ENCODE peak calls at places on chromosome 19, in eight cellular contexts. D is cardiac muscle cell, X is fibroblast of lung, Q is SJCRH30, F is heart right ventricle, G is AG10803, R is cardiac fibroblast, J is AG09309. N is an unnamed sample.

GRCh38 chr19:17420267-17420924 is 549 bp downstream of the MVB12A start:
- DNase-seq in G (no peak), D (peak), J (no peak), Q (peak), R (no peak), X (no peak), F (peak), N (no peak)

GRCh38 chr19:34226036-34226435 is 28.3 kb upstream of the GARRE1 start:
- DNase-seq in R (no peak), Q (no peak), J (no peak), F (no peak), X (no peak), D (no peak), G (no peak), N (no peak)

GRCh38 chr19:57754091-57754673 is 7.6 kb downstream of the ZNF776 start:
- DNase-seq in G (no peak), R (no peak), X (no peak), D (no peak), J (no peak), Q (no peak), F (no peak), N (no peak)

GRCh38 chr19:8126511-8126910 is 22.9 kb downstream of the FBN3 start:
- DNase-seq in Q (no peak), F (no peak), G (no peak), D (no peak), X (no peak), J (no peak), R (no peak), N (no peak)

GRCh38 chr19:42394751-42395150 is 4.7 kb upstream of the CNFN start:
- DNase-seq in R (peak), X (no peak), J (no peak), D (no peak), G (no peak), F (no peak), Q (no peak), N (no peak)

GRCh38 chr19:16325671-16326400 is 1.2 kb downstream of the KLF2 start:
- DNase-seq in R (peak), F (peak), X (no peak), G (peak), Q (no peak), D (peak), J (no peak), N (no peak)

GRCh38 chr19:8515317-8515716 is 1.4 kb upstream of the ZNF414 start:
- DNase-seq in J (no peak), F (no peak), Q (no peak), R (no peak), G (no peak), D (no peak), X (no peak), N (no peak)

GRCh38 chr19:39870171-39870971 is 24.2 kb upstream of the FBL start:
- DNase-seq in G (no peak), D (peak), F (no peak), J (no peak), X (no peak), Q (no peak), R (no peak), N (no peak)

GRCh38 chr19:17304386-17305047 is 1.2 kb upstream of the MRPL34 start:
- DNase-seq in D (no peak), X (no peak), J (no peak), R (no peak), Q (no peak), F (no peak), G (no peak), N (no peak)

GRCh38 chr19:30206187-30206586 is 166.0 kb upstream of the ZNF536 start:
- DNase-seq in F (no peak), D (no peak), J (no peak), X (no peak), G (no peak), R (no peak), Q (no peak), N (no peak)

GRCh38 chr19:17488593-17489391 is 18.5 kb downstream of the SLC27A1 start:
- DNase-seq in Q (peak), J (no peak), G (no peak), X (peak), F (peak), D (peak), R (no peak), N (no peak)

GRCh38 chr19:39296906-39297305 is 699 bp downstream of the IFNL1 start:
- DNase-seq in F (no peak), Q (peak), X (no peak), R (no peak), G (no peak), D (no peak), J (no peak), N (no peak)

GRCh38 chr19:16867211-16867610 is 21.6 kb upstream of the F2RL3 start:
- DNase-seq in F (no peak), J (no peak), D (no peak), Q (no peak), G (no peak), R (peak), X (no peak), N (no peak)

GRCh38 chr19:35140898-35141626 is 2.0 kb upstream of the FXYD7 start:
- DNase-seq in R (peak), Q (no peak), G (peak), X (peak), J (no peak), F (peak), D (peak), N (no peak)

GRCh38 chr19:40348961-40349507 is 539 bp downstream of the PLD3 start:
- DNase-seq in G (peak), X (peak), F (no peak), R (peak), J (peak), D (no peak), Q (peak), N (peak)

GRCh38 chr19:14363203-14364097 is 17.8 kb upstream of the ADGRE5 start:
- DNase-seq in X (peak), D (peak), Q (peak), J (no peak), R (peak), G (peak), F (peak), N (no peak)

GRCh38 chr19:18446145-18446810 is 8.3 kb upstream of the ISYNA1 start:
- DNase-seq in X (no peak), G (no peak), R (no peak), D (peak), F (no peak), Q (no peak), J (no peak), N (no peak)

GRCh38 chr19:18450934-18451836 is 13.3 kb upstream of the ISYNA1 start:
- DNase-seq in J (no peak), R (peak), X (peak), G (peak), D (peak), F (peak), Q (peak), N (no peak)

GRCh38 chr19:15398501-15399233 is 19.1 kb upstream of the AKAP8 start:
- DNase-seq in D (no peak), R (no peak), F (no peak), J (no peak), X (no peak), Q (no peak), G (no peak), N (no peak)

GRCh38 chr19:16628984-16629691 is 1.1 kb upstream of the MED26 start:
- DNase-seq in J (peak), D (no peak), R (peak), G (peak), F (no peak), X (peak), Q (peak), N (no peak)

GRCh38 chr19:14434157-14434501 is 1.0 kb downstream of the PKN1 start:
- DNase-seq in R (no peak), F (no peak), Q (no peak), J (no peak), D (no peak), G (no peak), X (no peak), N (no peak)

GRCh38 chr19:41993612-41994483 is at the start of gene ATP1A3:
- DNase-seq in Q (peak), R (peak), X (peak), F (peak), J (no peak), D (peak), G (peak), N (no peak)

GRCh38 chr19:29497241-29497640 is 28.6 kb upstream of the VSTM2B start:
- DNase-seq in X (no peak), D (no peak), Q (no peak), R (no peak), G (no peak), F (no peak), J (no peak), N (no peak)

GRCh38 chr19:28492201-28492600 is 720.8 kb downstream of the UQCRFS1 start:
- DNase-seq in Q (no peak), D (no peak), R (no peak), G (no peak), X (no peak), F (no peak), J (no peak), N (no peak)

GRCh38 chr19:50638576-50638975 is 1.1 kb downstream of the SYT3 start:
- DNase-seq in Q (no peak), R (no peak), D (no peak), J (no peak), G (no peak), F (no peak), X (no peak), N (no peak)

GRCh38 chr19:50639121-50640112 is at the start of gene SYT3:
- DNase-seq in Q (no peak), F (peak), J (no peak), X (peak), R (peak), D (peak), G (peak), N (no peak)

GRCh38 chr19:50644315-50644915 is 4.7 kb upstream of the SYT3 start:
- DNase-seq in Q (no peak), D (no peak), J (no peak), G (no peak), X (no peak), R (no peak), F (no peak), N (no peak)

GRCh38 chr19:50636317-50637085 is 3.2 kb downstream of the SYT3 start:
- DNase-seq in X (no peak), Q (no peak), R (no peak), D (no peak), G (no peak), J (no peak), F (no peak), N (no peak)

GRCh38 chr19:50640368-50640767 is 687 bp upstream of the SYT3 start:
- DNase-seq in G (no peak), F (no peak), R (no peak), Q (no peak), D (no peak), J (no peak), X (no peak), N (no peak)
- H3K4me3 ChIP-seq in G (no peak), F (no peak), R (no peak), Q (no peak), D (peak), J (no peak), X (no peak), N (no peak)

DNA sequence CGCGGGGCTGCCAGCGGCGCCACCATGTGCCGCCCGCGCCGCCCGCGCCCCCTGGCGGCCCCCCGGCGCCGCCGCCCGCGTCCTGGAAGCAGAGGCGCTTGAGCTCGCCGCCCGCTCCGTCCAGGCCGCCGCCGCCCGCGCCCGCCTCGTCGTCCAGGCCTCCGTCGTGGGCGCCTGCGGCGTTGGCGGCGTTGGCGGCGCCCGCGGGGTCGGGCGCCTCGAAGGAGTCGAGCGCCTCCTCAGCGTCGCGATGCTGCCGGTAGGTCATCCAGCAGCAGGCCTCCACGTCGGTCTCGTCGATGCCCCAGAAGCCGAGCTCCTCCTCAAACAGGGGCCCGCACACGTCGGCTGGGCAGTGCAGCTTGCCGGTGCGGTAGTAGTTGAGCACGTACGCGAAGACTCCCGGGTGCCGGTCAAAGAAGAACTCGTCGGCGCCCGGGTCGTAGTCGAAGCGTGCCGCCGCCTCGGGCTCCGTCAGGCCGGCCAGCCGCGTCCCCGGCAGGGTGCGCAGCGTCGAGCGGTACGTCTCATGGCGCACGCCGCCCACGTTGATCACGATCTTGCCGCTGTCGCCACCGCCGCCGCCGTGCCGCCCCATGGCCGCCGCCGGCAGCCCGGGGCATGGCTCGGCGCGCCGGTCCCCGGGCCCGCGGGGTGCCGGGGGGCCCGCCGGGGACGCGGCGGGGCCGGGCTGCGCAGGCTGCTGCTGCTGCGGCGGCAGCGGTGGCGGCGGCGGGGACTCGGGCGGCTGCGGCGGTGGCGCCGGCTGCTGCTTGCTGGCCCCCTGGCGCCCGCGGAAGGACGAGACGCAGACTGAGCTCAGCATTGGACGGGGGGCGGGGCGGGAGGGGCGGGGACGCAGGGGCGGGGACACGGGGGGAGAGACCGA is 676 bp downstream of the KCNC3 start:
- DNase-seq in R (peak), G (peak), J (no peak), F (peak), Q (no peak), X (no peak), D (peak), N (no peak)
- H3K4me3 ChIP-seq in R (peak), G (no peak), J (no peak), F (peak), Q (peak), X (no peak), D (peak), N (peak)

GRCh38 chr19:5625641-5626040 is 2.8 kb downstream of the SAFB start:
- DNase-seq in X (no peak), J (no peak), Q (no peak), D (no peak), G (no peak), R (peak), F (no peak), N (no peak)
- H3K4me3 ChIP-seq in X (no peak), J (no peak), Q (no peak), D (no peak), G (peak), R (no peak), F (no peak), N (peak)

GRCh38 chr19:1102407-1103106 is 1.2 kb upstream of the GPX4 start:
- DNase-seq in F (no peak), G (peak), X (peak), J (peak), Q (peak), D (no peak), R (peak), N (peak)
- H3K4me3 ChIP-seq in F (no peak), G (peak), X (no peak), J (no peak), Q (no peak), D (no peak), R (no peak), N (no peak)

GRCh38 chr19:46000497-46001246 is 5.4 kb downstream of the CCDC61 start:
- DNase-seq in F (peak), D (peak), J (no peak), R (no peak), Q (no peak), G (no peak), X (no peak), N (no peak)
- H3K4me3 ChIP-seq in F (no peak), D (peak), J (no peak), R (no peak), Q (no peak), G (no peak), X (no peak), N (no peak)

GRCh38 chr19:48442116-48443035 is 3.4 kb upstream of the GRWD1 start:
- DNase-seq in R (no peak), F (no peak), Q (no peak), J (no peak), G (no peak), X (no peak), D (no peak), N (no peak)

GRCh38 chr19:48443262-48443661 is 2.5 kb upstream of the GRWD1 start:
- DNase-seq in X (no peak), F (no peak), J (no peak), Q (no peak), R (no peak), D (no peak), G (no peak), N (no peak)

GRCh38 chr19:48444129-48444932 is 1.5 kb upstream of the GRWD1 start:
- DNase-seq in J (no peak), Q (no peak), R (no peak), D (no peak), G (no peak), F (no peak), X (no peak), N (no peak)

GRCh38 chr19:48444933-48445194 is 919 bp upstream of the GRWD1 start:
- DNase-seq in Q (no peak), G (no peak), D (no peak), J (no peak), X (no peak), R (no peak), F (no peak), N (no peak)

GRCh38 chr19:48443731-48444128 is 2.1 kb upstream of the GRWD1 start:
- DNase-seq in Q (no peak), G (no peak), X (no peak), F (no peak), R (no peak), J (no peak), D (no peak), N (no peak)
- H3K4me3 ChIP-seq in Q (no peak), G (no peak), X (no peak), F (peak), R (peak), J (no peak), D (no peak), N (peak)

GRCh38 chr19:6735181-6735891 is 2.0 kb downstream of the GPR108 start:
- DNase-seq in R (no peak), J (no peak), G (no peak), X (no peak), D (no peak), Q (no peak), F (no peak), N (no peak)
- H3K4me3 ChIP-seq in R (peak), J (no peak), G (no peak), X (peak), D (no peak), Q (no peak), F (no peak), N (peak)

GRCh38 chr19:36488118-36488815 is 1.1 kb downstream of the ZNF566 start:
- DNase-seq in X (peak), J (no peak), Q (no peak), G (no peak), R (no peak), D (no peak), F (no peak), N (no peak)

GRCh38 chr19:36489139-36489919 is at the start of gene ZNF566:
- DNase-seq in J (peak), Q (peak), R (peak), F (peak), D (peak), X (peak), G (peak), N (peak)

GRCh38 chr19:36489920-36490415 is 607 bp upstream of the ZNF566 start:
- DNase-seq in R (peak), J (peak), G (peak), Q (peak), F (peak), D (peak), X (peak), N (no peak)

GRCh38 chr19:36483653-36484052 is 5.7 kb downstream of the ZNF566 start:
- DNase-seq in Q (no peak), X (no peak), G (no peak), D (no peak), R (no peak), F (no peak), J (no peak), N (no peak)

DNA sequence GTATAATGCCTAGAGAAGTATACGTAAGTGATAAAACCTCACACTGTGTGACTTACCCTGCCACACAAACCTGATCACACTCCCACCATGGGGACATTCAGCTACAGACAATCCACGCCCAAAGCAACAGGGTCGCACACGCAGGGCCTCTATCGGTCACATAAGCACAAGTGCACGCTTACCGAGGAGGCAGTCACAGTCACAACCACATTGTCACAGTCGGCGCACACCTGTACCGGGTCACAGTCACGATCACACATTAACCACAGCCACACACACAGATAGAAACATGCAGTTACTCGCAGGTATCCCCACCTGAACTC is 584 bp downstream of the ZNF566 start:
- DNase-seq in R (peak), X (peak), D (peak), G (peak), J (no peak), F (no peak), Q (no peak), N (no peak)
- H3K4me3 ChIP-seq in R (peak), X (peak), D (peak), G (peak), J (peak), F (peak), Q (peak), N (peak)

GRCh38 chr19:4913996-4914735 is 4.9 kb downstream of the UHRF1 start:
- DNase-seq in F (no peak), Q (no peak), R (no peak), G (no peak), D (no peak), X (peak), J (no peak), N (no peak)
- H3K4me3 ChIP-seq in F (no peak), Q (no peak), R (no peak), G (no peak), D (no peak), X (no peak), J (no peak), N (no peak)

DNA sequence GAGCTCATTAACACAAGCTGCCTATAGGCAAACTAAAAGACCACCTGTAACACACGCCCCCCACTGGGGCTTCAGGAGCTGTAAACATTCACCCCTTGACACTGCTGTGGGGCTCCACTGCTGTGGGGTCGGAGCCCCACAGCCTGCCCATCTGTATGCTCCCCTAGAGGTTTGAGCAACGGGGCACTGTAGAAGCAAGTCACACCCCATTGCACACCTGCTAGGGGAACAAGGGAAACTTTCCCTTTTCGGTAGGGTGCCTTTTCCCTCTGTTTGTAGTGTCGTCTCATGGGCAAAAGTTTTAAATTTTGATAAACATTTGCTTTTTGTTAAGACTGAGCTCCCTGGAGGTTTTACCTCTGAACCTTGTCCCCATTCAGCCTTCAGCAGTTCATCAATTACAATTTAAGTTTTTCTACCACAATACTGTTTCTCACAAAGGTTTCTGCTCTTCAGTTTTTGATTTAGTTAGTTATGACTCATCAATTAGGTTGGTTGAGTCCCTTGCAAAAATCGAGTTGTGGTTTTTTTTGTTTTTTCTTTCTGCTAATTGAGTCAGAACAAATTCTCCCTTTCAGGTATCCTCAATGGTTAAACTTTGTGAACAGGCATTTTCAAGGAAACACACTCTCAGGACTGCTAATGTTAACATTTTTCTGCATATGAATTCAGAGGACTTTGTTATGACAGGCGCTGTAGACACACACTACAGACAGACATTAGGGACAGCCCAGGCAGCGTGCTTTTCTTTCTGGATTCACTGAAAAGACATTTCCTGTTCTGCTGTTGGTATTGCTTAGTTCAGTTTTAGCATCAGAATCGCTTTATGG is 35.1 kb downstream of the ZNF433 start:
- DNase-seq in D (no peak), Q (no peak), X (no peak), J (no peak), F (no peak), R (peak), G (peak), N (no peak)
- H3K4me3 ChIP-seq in D (no peak), Q (no peak), X (no peak), J (no peak), F (no peak), R (no peak), G (no peak), N (no peak)